ENCODE peak calls at places on chromosome 20, in four cellular contexts. One of them, this sample, is unnamed.

GRCh38 chr20:52923123-52923543 is 49.0 kb upstream of the TSHZ2 start:
- DNase-seq in Panc1: peak; percentile 45
- DNase-seq in CD4-positive, alpha-beta memory T cell: no peak
- DNase-seq in lower lobe of right lung: no peak
- DNase-seq in this sample: peak; percentile 99

GRCh38 chr20:44134897-44135810 is 51.8 kb downstream of the JPH2 start:
- DNase-seq in Panc1: no peak
- DNase-seq in CD4-positive, alpha-beta memory T cell: no peak
- DNase-seq in lower lobe of right lung: no peak
- DNase-seq in this sample: no peak

GRCh38 chr20:6756961-6757595 is 10.4 kb upstream of the BMP2 start:
- DNase-seq in Panc1: no peak
- DNase-seq in CD4-positive, alpha-beta memory T cell: no peak
- DNase-seq in lower lobe of right lung: no peak
- DNase-seq in this sample: no peak

GRCh38 chr20:46368902-46369268 is 37.5 kb downstream of the ELMO2 start:
- DNase-seq in Panc1: no peak
- DNase-seq in CD4-positive, alpha-beta memory T cell: no peak
- DNase-seq in lower lobe of right lung: no peak
- DNase-seq in this sample: no peak

GRCh38 chr20:34544109-34544793 is 14.3 kb upstream of the MAP1LC3A start:
- DNase-seq in Panc1: no peak
- DNase-seq in CD4-positive, alpha-beta memory T cell: no peak
- DNase-seq in lower lobe of right lung: peak; percentile 44
- DNase-seq in this sample: no peak

GRCh38 chr20:61260905-61261304 is 8.8 kb downstream of the CDH4 start:
- DNase-seq in Panc1: no peak
- DNase-seq in CD4-positive, alpha-beta memory T cell: no peak
- DNase-seq in lower lobe of right lung: no peak
- DNase-seq in this sample: no peak

GRCh38 chr20:46681032-46681854 is 8.0 kb downstream of the TP53RK start:
- DNase-seq in Panc1: peak; percentile 61
- DNase-seq in CD4-positive, alpha-beta memory T cell: peak; percentile 43
- DNase-seq in lower lobe of right lung: no peak
- DNase-seq in this sample: no peak

GRCh38 chr20:59284470-59284869 is 15.9 kb upstream of the EDN3 start:
- DNase-seq in Panc1: no peak
- DNase-seq in CD4-positive, alpha-beta memory T cell: no peak
- DNase-seq in lower lobe of right lung: no peak
- DNase-seq in this sample: no peak

GRCh38 chr20:24766826-24767622 is 182.0 kb upstream of the CST7 start:
- DNase-seq in Panc1: no peak
- DNase-seq in CD4-positive, alpha-beta memory T cell: no peak
- DNase-seq in lower lobe of right lung: no peak
- DNase-seq in this sample: no peak

GRCh38 chr20:8414611-8415274 is 282.7 kb downstream of the PLCB1 start:
- DNase-seq in Panc1: no peak
- DNase-seq in CD4-positive, alpha-beta memory T cell: no peak
- DNase-seq in lower lobe of right lung: no peak
- DNase-seq in this sample: peak; percentile 73

DNA sequence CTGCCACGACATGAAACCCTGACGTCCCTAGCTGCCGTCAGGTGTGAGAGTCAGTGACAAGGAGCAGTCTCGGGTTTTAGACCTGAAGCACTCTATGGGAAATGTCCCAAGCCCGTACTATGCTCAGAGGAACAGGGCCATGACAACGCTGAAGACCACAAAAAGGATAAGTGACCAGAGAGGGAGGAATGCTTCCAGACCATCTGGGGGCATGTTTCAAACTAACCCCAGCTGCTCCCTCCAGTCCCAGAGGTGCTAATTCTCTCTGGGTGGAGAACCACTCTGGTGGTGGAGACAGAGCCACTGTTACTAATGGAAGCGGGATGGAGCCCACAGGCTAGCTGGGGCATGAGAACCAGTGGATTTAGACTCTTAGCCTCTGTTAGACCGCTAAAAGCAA is 8.7 kb downstream of the AURKA start:
- DNase-seq in Panc1: no peak
- DNase-seq in CD4-positive, alpha-beta memory T cell: no peak
- DNase-seq in lower lobe of right lung: no peak
- DNase-seq in this sample: no peak
- H3K27me3 ChIP-seq in Panc1: no peaks in the 10 kb centered on the region
- H3K27me3 ChIP-seq in CD4-positive, alpha-beta memory T cell: no peaks in the 10 kb centered on the region
- H3K27me3 ChIP-seq in lower lobe of right lung: no peaks in the 10 kb centered on the region
- H3K27me3 ChIP-seq in this sample: no peaks in the 10 kb centered on the region

GRCh38 chr20:62304331-62305148 is 1.7 kb downstream of the ADRM1 start:
- DNase-seq in Panc1: no peak
- DNase-seq in CD4-positive, alpha-beta memory T cell: no peak
- DNase-seq in lower lobe of right lung: no peak
- DNase-seq in this sample: no peak

GRCh38 chr20:62303327-62304226 is 780 bp downstream of the ADRM1 start:
- DNase-seq in Panc1: no peak
- DNase-seq in CD4-positive, alpha-beta memory T cell: no peak
- DNase-seq in lower lobe of right lung: no peak
- DNase-seq in this sample: no peak

GRCh38 chr20:62306440-62307187 is 3.8 kb downstream of the ADRM1 start:
- DNase-seq in Panc1: no peak
- DNase-seq in CD4-positive, alpha-beta memory T cell: no peak
- DNase-seq in lower lobe of right lung: no peak
- DNase-seq in this sample: no peak

GRCh38 chr20:62305765-62306431 is 3.1 kb downstream of the ADRM1 start:
- DNase-seq in Panc1: no peak
- DNase-seq in CD4-positive, alpha-beta memory T cell: no peak
- DNase-seq in lower lobe of right lung: no peak
- DNase-seq in this sample: no peak

DNA sequence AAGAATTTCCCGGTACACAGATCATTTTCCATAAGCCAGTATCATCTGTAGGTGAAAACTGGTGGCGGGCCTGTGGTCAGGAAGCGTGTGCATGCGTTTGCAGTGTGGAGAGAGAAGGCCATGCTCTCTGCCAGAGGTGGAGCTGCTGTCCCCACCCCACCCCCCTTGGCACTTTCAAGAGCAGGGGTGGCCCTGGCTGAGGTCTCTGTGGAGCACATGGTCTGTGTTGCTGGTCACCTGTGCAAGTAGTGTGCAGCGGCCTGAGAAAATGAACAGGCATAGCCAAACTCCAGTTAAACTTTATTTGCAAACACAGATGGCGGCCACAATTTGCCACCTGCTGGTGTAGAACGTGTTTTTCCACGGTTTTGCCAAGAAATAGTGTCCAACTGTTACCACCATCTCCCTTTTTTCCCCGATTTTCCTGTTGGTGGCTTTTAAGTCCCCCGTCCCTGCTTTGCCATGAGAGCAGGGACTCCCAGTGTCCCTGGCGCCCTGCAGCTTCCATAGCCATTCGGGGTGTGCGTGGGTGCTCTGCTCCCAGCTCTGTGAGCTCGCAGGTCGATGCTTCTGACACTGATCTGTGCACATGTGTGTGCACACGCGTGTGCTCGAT is 2.5 kb downstream of the ADRM1 start:
- DNase-seq in Panc1: no peak
- DNase-seq in CD4-positive, alpha-beta memory T cell: no peak
- DNase-seq in lower lobe of right lung: no peak
- DNase-seq in this sample: no peak
- H3K4me3 ChIP-seq in Panc1: peak overlapping the region; percentile 83
- H3K4me3 ChIP-seq in CD4-positive, alpha-beta memory T cell: no peak overlapping the region
- H3K4me3 ChIP-seq in lower lobe of right lung: peak overlapping the region; percentile 77
- H3K4me3 ChIP-seq in this sample: no peak overlapping the region

GRCh38 chr20:21575167-21575566 is 61.3 kb upstream of the NKX2-2 start:
- DNase-seq in Panc1: no peak
- DNase-seq in CD4-positive, alpha-beta memory T cell: no peak
- DNase-seq in lower lobe of right lung: no peak
- DNase-seq in this sample: no peak

GRCh38 chr20:21575981-21576740 is 62.3 kb upstream of the NKX2-2 start:
- DNase-seq in Panc1: no peak
- DNase-seq in CD4-positive, alpha-beta memory T cell: no peak
- DNase-seq in lower lobe of right lung: no peak
- DNase-seq in this sample: no peak

GRCh38 chr20:21571841-21572690 is 58.2 kb upstream of the NKX2-2 start:
- DNase-seq in Panc1: peak; percentile 10
- DNase-seq in CD4-positive, alpha-beta memory T cell: peak; percentile 15
- DNase-seq in lower lobe of right lung: no peak
- DNase-seq in this sample: no peak

GRCh38 chr20:21573259-21573658 is 59.4 kb upstream of the NKX2-2 start:
- DNase-seq in Panc1: no peak
- DNase-seq in CD4-positive, alpha-beta memory T cell: no peak
- DNase-seq in lower lobe of right lung: no peak
- DNase-seq in this sample: no peak

GRCh38 chr20:21574443-21574842 is 60.6 kb upstream of the NKX2-2 start:
- DNase-seq in Panc1: no peak
- DNase-seq in CD4-positive, alpha-beta memory T cell: no peak
- DNase-seq in lower lobe of right lung: no peak
- DNase-seq in this sample: no peak
- H3K27me3 ChIP-seq in Panc1: peaks cover 4% of the 10 kb centered on the region
- H3K27me3 ChIP-seq in CD4-positive, alpha-beta memory T cell: no peaks in the 10 kb centered on the region
- H3K27me3 ChIP-seq in lower lobe of right lung: peaks cover 28% of the 10 kb centered on the region
- H3K27me3 ChIP-seq in this sample: no peaks in the 10 kb centered on the region

GRCh38 chr20:4815618-4816017 is 93.9 kb downstream of the PRND start:
- DNase-seq in Panc1: no peak
- DNase-seq in CD4-positive, alpha-beta memory T cell: no peak
- DNase-seq in lower lobe of right lung: no peak
- DNase-seq in this sample: no peak

GRCh38 chr20:4813839-4814695 is 92.4 kb downstream of the PRND start:
- DNase-seq in Panc1: no peak
- DNase-seq in CD4-positive, alpha-beta memory T cell: peak; percentile 86
- DNase-seq in lower lobe of right lung: no peak
- DNase-seq in this sample: no peak

GRCh38 chr20:4813076-4813838 is 91.5 kb downstream of the PRND start:
- DNase-seq in Panc1: no peak
- DNase-seq in CD4-positive, alpha-beta memory T cell: peak; percentile 3
- DNase-seq in lower lobe of right lung: no peak
- DNase-seq in this sample: no peak

GRCh38 chr20:4812641-4813075 is 90.9 kb downstream of the PRND start:
- DNase-seq in Panc1: no peak
- DNase-seq in CD4-positive, alpha-beta memory T cell: no peak
- DNase-seq in lower lobe of right lung: no peak
- DNase-seq in this sample: no peak

DNA sequence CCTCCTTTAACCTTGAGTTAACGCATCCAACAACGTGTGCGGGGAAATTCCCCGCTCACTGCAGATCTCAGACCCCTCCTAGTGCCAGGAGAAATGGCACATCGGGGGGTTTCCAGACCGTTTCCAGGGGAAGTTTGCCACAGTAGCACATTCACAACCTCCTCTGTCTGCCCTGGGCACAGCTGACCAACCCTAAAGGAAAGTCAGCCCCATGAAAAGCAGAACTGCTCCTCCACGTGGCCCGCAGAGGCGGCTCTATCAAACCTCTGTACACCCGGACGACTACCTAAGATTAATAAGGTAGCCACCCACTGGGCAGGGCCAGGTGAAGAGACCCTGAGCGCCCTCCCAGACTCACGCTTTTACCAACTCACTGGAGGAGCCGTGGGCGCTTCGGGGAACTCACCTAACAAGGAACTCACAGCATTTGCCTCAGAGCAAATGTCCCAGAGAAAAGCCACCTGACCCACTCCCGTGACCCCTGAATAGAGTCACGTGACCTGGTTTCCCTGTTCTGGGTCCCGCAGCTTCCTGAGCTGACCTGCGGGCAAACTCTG is 93.1 kb downstream of the PRND start:
- DNase-seq in Panc1: no peak
- DNase-seq in CD4-positive, alpha-beta memory T cell: no peak
- DNase-seq in lower lobe of right lung: peak; percentile 76
- DNase-seq in this sample: no peak
- H3K4me3 ChIP-seq in Panc1: no peak overlapping the region
- H3K4me3 ChIP-seq in CD4-positive, alpha-beta memory T cell: peak overlapping the region; percentile 40
- H3K4me3 ChIP-seq in lower lobe of right lung: peak overlapping the region; percentile 45
- H3K4me3 ChIP-seq in this sample: no peak overlapping the region

GRCh38 chr20:63024573-63025392 is 18.0 kb upstream of the BHLHE23 start:
- DNase-seq in Panc1: no peak
- DNase-seq in CD4-positive, alpha-beta memory T cell: no peak
- DNase-seq in lower lobe of right lung: peak; percentile 30
- DNase-seq in this sample: no peak
- H3K27me3 ChIP-seq in Panc1: no peaks in the 10 kb centered on the region
- H3K27me3 ChIP-seq in CD4-positive, alpha-beta memory T cell: no peaks in the 10 kb centered on the region
- H3K27me3 ChIP-seq in lower lobe of right lung: peaks cover 86% of the 10 kb centered on the region
- H3K27me3 ChIP-seq in this sample: peaks cover 85% of the 10 kb centered on the region